ENCODE peak calls at places on chromosomes 5 and 9, in four cellular contexts. Q is HCT116, F is K562, X is HepG2. H is an unnamed sample.

GRCh38 chr5:109619024-109619460 is 70.7 kb upstream of the MAN2A1 start:
- ATAC-seq in Q (no peak), F (no peak), X (no peak), H (no peak)

GRCh38 chr5:72478276-72478675 is 28.9 kb downstream of the ZNF366 start:
- ATAC-seq in Q (no peak), F (no peak), X (no peak), H (no peak)

GRCh38 chr5:107548477-107548876 is 122.3 kb downstream of the EFNA5 start:
- ATAC-seq in Q (no peak), F (no peak), X (no peak), H (no peak)

GRCh38 chr9:5511935-5512580 is 1.7 kb downstream of the PDCD1LG2 start:
- ATAC-seq in Q (no peak), F (no peak), X (no peak), H (no peak)

GRCh38 chr5:74638776-74639537 is 1.6 kb downstream of the ENC1 start:
- ATAC-seq in Q (no peak), F (no peak), X (no peak), H (no peak)

GRCh38 chr5:6182271-6182815 is 196.0 kb downstream of the MED10 start:
- ATAC-seq in Q (no peak), F (no peak), X (no peak), H (no peak)

GRCh38 chr5:167699434-167699833 is 592.0 kb upstream of the WWC1 start:
- ATAC-seq in Q (peak; percentile 96), F (no peak), X (no peak), H (no peak)

GRCh38 chr5:79206541-79206940 is 29.4 kb upstream of the JMY start:
- ATAC-seq in Q (no peak), F (no peak), X (no peak), H (no peak)

GRCh38 chr9:92752812-92753404 is 11.7 kb downstream of the BICD2 start:
- ATAC-seq in Q (no peak), F (peak; percentile 24), X (peak; percentile 34), H (no peak)

GRCh38 chr9:136327313-136327971 is at the start of gene GPSM1:
- ATAC-seq in Q (peak; percentile 57), F (peak; percentile 73), X (peak; percentile 6), H (peak; percentile 76)

GRCh38 chr5:38807570-38808461 is 38.0 kb upstream of the OSMR start:
- ATAC-seq in Q (peak; percentile 9), F (no peak), X (no peak), H (peak; percentile 22)

GRCh38 chr9:72271617-72272478 is 93.2 kb downstream of the ZFAND5 start:
- ATAC-seq in Q (peak; percentile 90), F (peak; percentile 86), X (peak; percentile 73), H (no peak)

GRCh38 chr5:133741818-133742355 is 129.5 kb upstream of the FSTL4 start:
- ATAC-seq in Q (no peak), F (no peak), X (no peak), H (no peak)

GRCh38 chr9:109098960-109099308 is 20.8 kb downstream of the TMEM245 start:
- ATAC-seq in Q (peak; percentile 51), F (peak; percentile 15), X (peak; percentile 61), H (peak; percentile 33)

GRCh38 chr9:109101202-109101595 is 18.5 kb downstream of the TMEM245 start:
- ATAC-seq in Q (no peak), F (no peak), X (no peak), H (no peak)

GRCh38 chr9:109100543-109101201 is 19.1 kb downstream of the TMEM245 start:
- ATAC-seq in Q (no peak), F (no peak), X (no peak), H (no peak)

GRCh38 chr9:109098221-109098959 is 21.4 kb downstream of the TMEM245 start:
- ATAC-seq in Q (peak; percentile 83), F (peak; percentile 87), X (peak; percentile 99), H (peak; percentile 67)

DNA sequence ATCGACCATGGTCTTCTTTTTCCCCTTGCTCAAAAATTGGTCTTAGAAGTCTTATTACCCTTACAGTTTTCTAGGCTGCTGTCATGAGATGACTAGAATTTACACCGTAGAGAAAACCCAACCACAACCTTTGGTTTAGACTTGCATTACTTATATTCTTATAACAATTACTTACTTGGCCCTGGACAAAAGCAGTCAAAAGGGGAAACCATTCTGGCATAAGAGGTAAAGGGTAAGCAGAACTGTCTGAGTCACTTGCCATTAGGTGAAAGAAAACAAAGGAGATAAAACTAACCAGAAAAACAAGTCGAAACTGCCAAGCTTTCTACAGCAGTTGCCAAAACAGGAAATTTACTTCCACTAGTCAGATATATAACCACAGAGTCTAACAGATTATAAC is 17.9 kb downstream of the TMEM245 start:
- ATAC-seq in Q (no peak), F (no peak), X (no peak), H (no peak)
- H3K4me3 ChIP-seq in Q (no peak overlapping the region), F (no peak overlapping the region), X (no peak overlapping the region), H (no peak overlapping the region)

DNA sequence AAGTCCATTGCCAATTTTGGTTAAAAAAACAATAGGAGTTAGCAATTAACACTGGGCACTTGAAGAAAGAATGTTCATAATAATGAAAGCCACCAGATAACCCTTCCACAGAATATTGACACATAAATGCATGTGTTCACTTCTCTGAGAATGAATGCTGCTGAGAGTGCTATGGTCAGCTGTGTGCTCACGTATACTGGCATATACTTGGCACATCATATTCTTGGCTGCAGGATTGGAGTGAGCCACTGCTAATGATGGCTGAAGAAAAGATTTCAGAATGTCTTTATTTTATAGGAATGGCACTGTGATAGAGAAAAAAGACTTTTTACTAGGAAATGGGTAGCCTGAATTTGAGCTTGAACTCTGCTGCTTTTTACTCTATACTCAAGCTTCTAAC is 46.0 kb upstream of the SMARCA2 start:
- ATAC-seq in Q (no peak), F (no peak), X (no peak), H (no peak)
- TF ChIP-seq POLR2AphosphoS5 in Q (no peak), F (no peak), X (no peak), H (no peak)

DNA sequence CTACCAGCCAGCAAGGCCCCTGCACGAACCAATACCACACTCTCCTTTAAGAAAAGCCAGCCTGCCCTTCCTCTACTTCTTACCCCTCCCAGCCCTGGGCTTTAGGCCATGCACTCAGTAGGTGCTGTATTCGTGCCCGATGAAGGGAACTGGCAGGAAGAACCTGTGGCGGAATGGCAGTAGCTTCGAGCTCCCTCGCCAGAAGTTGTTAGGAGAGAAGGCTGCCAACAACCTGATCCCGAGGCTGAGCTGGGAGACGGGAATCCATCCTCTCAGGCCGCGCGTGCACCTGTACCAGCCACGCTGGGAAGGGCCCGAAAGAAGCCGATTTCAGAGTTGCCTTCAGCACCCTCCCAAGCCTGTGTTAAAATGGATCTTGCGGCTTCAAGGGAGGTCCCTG is 45.3 kb upstream of the AKNA start:
- ATAC-seq in Q (no peak), F (no peak), X (no peak), H (no peak)
- H3K27me3 ChIP-seq in Q (no peaks in the 10 kb centered on the region), F (no peaks in the 10 kb centered on the region), X (no peaks in the 10 kb centered on the region), H (no peaks in the 10 kb centered on the region)

DNA sequence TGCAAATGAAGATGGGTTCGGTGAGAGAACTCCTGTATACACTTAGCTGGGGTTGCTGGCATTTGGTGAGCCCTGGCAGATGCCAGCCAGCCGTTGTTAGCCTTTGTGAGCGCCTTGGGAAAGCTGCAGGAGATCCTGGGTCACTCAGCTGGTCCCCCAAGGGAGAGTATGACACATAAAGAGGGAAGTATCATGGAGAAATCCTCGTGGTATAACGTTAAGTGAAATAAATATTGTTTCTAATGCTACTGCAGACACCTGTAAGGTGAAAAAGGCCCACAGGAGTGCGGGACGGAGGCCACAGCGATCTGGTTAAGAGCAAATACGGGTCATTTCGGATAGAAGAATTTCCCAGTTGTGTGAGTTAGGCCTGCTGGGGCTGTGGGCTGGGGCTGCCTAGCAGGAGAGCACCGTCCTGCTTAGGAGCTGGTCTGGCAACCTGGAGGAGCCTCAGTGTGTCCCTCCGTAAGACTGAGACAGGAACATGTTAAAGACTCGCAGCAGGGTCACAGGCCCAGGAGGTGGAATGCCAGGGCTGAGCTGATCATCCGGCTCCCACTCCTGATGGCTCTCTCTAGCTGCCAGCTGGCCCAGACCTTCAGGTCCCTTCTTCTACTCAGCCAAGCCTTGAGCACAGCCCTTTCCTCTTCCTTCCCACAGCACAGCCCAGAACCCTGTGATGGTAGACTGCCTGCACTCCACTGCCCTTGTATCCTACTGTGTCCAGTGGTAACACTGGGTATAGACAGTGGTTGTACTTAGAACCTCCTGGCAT is 4.9 kb downstream of the NKX2-5 start:
- ATAC-seq in Q (no peak), F (no peak), X (no peak), H (no peak)
- H3K4me3 ChIP-seq in Q (no peak overlapping the region), F (no peak overlapping the region), X (no peak overlapping the region), H (no peak overlapping the region)

GRCh38 chr5:57671371-57671770 is 188.8 kb upstream of the ACTBL2 start:
- ATAC-seq in Q (no peak), F (no peak), X (no peak), H (no peak)

GRCh38 chr5:57680686-57681085 is 198.1 kb upstream of the ACTBL2 start:
- ATAC-seq in Q (no peak), F (no peak), X (no peak), H (no peak)

GRCh38 chr5:57676228-57677098 is 193.9 kb upstream of the ACTBL2 start:
- ATAC-seq in Q (no peak), F (no peak), X (peak; percentile 56), H (no peak)

GRCh38 chr5:57677235-57677634 is 194.6 kb upstream of the ACTBL2 start:
- ATAC-seq in Q (no peak), F (no peak), X (no peak), H (no peak)

DNA sequence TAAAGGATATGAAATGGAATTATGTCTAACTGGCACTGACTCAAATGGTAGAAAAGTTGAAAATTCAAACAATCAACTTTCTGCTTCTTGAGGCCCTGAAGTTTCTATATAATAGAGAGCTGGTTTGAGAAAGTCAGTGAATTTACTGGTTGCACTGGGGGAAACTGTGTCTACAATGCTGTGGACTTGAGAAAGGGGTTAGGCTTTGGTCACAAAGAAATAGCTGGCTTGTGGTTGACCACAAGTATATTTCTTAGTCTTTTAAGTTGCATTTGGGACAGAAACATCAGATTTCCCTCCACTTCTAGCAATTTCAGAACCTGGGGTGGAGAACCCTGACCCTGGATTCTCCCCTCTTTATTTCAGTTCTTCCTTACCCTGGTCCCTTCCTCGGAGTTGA is 192.6 kb upstream of the ACTBL2 start:
- ATAC-seq in Q (no peak), F (no peak), X (no peak), H (no peak)
- TF ChIP-seq POLR2AphosphoS5 in Q (no peak), F (no peak), X (no peak), H (no peak)

DNA sequence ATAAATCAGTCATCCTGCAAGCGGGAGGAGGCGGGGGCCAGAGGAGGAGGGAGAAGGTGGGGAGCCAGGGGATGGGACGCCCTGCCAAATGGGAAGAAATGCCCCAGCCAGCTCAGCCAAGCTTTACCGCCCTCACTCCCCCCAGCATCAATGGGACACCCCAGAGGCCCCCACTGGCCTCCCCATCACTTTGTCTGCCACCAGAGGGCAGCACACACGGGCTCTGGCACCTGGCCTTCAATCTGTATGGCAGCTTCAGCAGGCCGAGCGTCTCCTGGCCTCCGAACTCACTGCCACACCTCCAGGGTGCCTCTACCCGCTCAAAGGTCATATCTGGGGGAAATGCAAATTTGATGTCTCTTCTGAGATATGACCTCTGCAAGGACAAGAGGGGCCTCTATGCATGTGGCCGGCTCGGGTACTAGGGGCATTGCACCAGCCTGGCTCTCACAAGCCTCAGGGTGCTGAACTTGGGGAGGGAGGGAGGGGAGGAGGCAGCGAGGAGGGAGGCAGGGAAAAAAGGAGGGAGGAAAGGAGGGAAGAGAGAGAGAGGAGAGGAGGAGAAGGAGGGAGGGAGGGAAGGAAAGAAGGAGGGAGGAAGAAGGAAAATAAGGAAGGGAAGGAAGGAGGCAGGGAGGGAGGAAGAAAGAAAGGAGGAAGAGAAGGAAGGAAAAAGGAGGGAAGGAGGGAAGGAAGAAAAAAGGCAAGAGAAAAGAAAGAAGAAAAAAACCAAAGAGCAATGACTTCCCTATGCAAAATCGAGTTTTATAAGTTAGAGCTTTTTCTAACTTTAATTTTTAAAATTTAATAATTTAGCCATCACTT is 656 bp upstream of the GFI1B start:
- ATAC-seq in Q (peak; percentile 97), F (peak; percentile 83), X (peak; percentile 89), H (peak; percentile 68)
- H3K27me3 ChIP-seq in Q (peaks cover 26% of the 10 kb centered on the region), F (no peaks in the 10 kb centered on the region), X (no peaks in the 10 kb centered on the region), H (peaks cover 85% of the 10 kb centered on the region)

GRCh38 chr9:111036946-111037743 is 1.1 kb downstream of the LPAR1 start:
- ATAC-seq in Q (no peak), F (no peak), X (no peak), H (no peak)
- H3K4me3 ChIP-seq in Q (peak overlapping the region; percentile 85), F (no peak overlapping the region), X (peak overlapping the region; percentile 69), H (peak overlapping the region; percentile 72)

H was measured in gastroesophageal sphincter.